ENCODE peak calls at places on chromosomes 2 and 18, in four cellular contexts. O, C, E and T are unnamed samples. For H3K79me2, the result is how much of the 10 kb centered on the place peaks cover.

GRCh38 chr2:53498210-53498609 is 269.4 kb upstream of the CHAC2 start:
- DNase-seq in O (no peak), C (no peak), E (no peak), T (no peak)

GRCh38 chr2:239831272-239831731 is 193.8 kb downstream of the NDUFA10 start:
- DNase-seq in O (peak), C (peak), E (no peak), T (peak)

GRCh38 chr18:32040936-32041335 is 22.3 kb downstream of the RNF125 start:
- DNase-seq in O (no peak), C (no peak), E (no peak), T (no peak)

GRCh38 chr2:10878268-10878915 is 33.3 kb upstream of the KCNF1 start:
- DNase-seq in O (no peak), C (no peak), E (no peak), T (no peak)

GRCh38 chr2:144533221-144533620 is 13.3 kb upstream of the ZEB2 start:
- DNase-seq in O (no peak), C (no peak), E (no peak), T (no peak)

GRCh38 chr2:139281124-139281523 is 500.9 kb upstream of the NXPH2 start:
- DNase-seq in O (no peak), C (no peak), E (no peak), T (no peak)

GRCh38 chr2:152718909-152719645 is 657 bp downstream of the ARL6IP6 start:
- DNase-seq in O (peak), C (no peak), E (peak), T (peak)

GRCh38 chr2:216768908-216769401 is 73.6 kb upstream of the IGFBP5 start:
- DNase-seq in O (no peak), C (no peak), E (no peak), T (no peak)

GRCh38 chr2:17171446-17172049 is 346.7 kb downstream of the RAD51AP2 start:
- DNase-seq in O (peak), C (peak), E (peak), T (peak)

GRCh38 chr2:190569994-190570755 is 35.7 kb upstream of the NEMP2 start:
- DNase-seq in O (no peak), C (no peak), E (no peak), T (no peak)

GRCh38 chr2:232216028-232216427 is 162.5 kb upstream of the ALPP start:
- DNase-seq in O (no peak), C (no peak), E (no peak), T (no peak)

GRCh38 chr2:157176602-157177001 is 80.9 kb upstream of the GALNT5 start:
- DNase-seq in O (no peak), C (no peak), E (no peak), T (no peak)

GRCh38 chr2:65353046-65353445 is 79.4 kb downstream of the SPRED2 start:
- DNase-seq in O (peak), C (no peak), E (no peak), T (peak)

GRCh38 chr2:179768765-179769164 is 92.6 kb downstream of the ZNF385B start:
- DNase-seq in O (no peak), C (no peak), E (peak), T (peak)

GRCh38 chr2:145597011-145597410 is 1077.1 kb upstream of the ZEB2 start:
- DNase-seq in O (no peak), C (no peak), E (no peak), T (no peak)

GRCh38 chr2:238995634-238996033 is 147.7 kb downstream of the TWIST2 start:
- DNase-seq in O (no peak), C (no peak), E (no peak), T (no peak)

GRCh38 chr2:47108638-47109372 is 46.3 kb downstream of the STPG4 start:
- DNase-seq in O (no peak), C (no peak), E (no peak), T (no peak)

GRCh38 chr2:219445220-219445631 is 10.6 kb downstream of the SPEG start:
- DNase-seq in O (no peak), C (no peak), E (no peak), T (no peak)

GRCh38 chr2:56151841-56152240 is 31.9 kb upstream of the CCDC85A start:
- DNase-seq in O (no peak), C (no peak), E (no peak), T (no peak)

GRCh38 chr2:33158482-33159003 is 211.8 kb downstream of the LTBP1 start:
- DNase-seq in O (no peak), C (no peak), E (no peak), T (no peak)

GRCh38 chr2:223068036-223068435 is 16.0 kb downstream of the KCNE4 start:
- DNase-seq in O (no peak), C (no peak), E (no peak), T (no peak)

GRCh38 chr2:148876190-148876588 is 1.2 kb downstream of the KIF5C start:
- DNase-seq in O (peak), C (peak), E (no peak), T (peak)

GRCh38 chr2:133780099-133780996 is 212.1 kb upstream of the NCKAP5 start:
- DNase-seq in O (peak), C (peak), E (peak), T (peak)

GRCh38 chr2:100178864-100179263 is 36.5 kb upstream of the AFF3 start:
- DNase-seq in O (no peak), C (no peak), E (no peak), T (no peak)

GRCh38 chr18:25010623-25011374 is 341.2 kb downstream of the ZNF521 start:
- DNase-seq in O (no peak), C (no peak), E (no peak), T (no peak)

GRCh38 chr2:226916662-226917061 is 80.8 kb downstream of the RHBDD1 start:
- DNase-seq in O (no peak), C (no peak), E (no peak), T (no peak)

DNA sequence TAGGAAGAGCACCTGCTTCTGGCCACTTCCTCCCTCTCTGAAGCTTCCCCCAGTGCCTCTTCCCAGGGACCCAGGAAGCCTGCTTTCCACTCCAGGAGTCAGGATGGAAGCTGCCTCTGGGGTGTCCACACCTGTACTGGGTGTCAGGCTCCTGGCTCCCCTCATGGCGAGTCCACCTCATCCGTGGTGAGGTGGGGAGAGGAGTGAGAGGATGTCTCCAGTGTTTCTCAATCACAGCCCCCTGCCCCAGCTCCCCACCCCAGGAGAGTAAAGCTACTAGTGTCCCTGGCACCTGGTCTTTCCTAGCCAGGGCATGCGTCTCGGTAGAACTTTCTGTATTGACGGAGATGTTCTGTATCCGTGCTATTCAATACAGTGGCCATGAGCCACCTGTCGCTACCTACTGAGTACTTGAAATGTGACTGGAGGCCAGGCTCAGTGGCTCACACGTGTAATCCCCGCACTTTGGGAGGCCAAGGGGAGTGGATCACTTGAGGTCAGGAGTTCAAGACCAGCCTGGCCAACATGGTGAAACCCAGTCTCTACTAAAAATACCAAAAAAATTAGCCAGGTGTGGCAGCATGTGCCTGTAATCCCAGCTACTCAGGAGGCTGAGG is 171.2 kb upstream of the HAAO start:
- DNase-seq in O (no peak), C (no peak), E (no peak), T (no peak)
- H2BK120ac ChIP-seq in O (no peak), C (no peak), E (no peak), T (no peak)

DNA sequence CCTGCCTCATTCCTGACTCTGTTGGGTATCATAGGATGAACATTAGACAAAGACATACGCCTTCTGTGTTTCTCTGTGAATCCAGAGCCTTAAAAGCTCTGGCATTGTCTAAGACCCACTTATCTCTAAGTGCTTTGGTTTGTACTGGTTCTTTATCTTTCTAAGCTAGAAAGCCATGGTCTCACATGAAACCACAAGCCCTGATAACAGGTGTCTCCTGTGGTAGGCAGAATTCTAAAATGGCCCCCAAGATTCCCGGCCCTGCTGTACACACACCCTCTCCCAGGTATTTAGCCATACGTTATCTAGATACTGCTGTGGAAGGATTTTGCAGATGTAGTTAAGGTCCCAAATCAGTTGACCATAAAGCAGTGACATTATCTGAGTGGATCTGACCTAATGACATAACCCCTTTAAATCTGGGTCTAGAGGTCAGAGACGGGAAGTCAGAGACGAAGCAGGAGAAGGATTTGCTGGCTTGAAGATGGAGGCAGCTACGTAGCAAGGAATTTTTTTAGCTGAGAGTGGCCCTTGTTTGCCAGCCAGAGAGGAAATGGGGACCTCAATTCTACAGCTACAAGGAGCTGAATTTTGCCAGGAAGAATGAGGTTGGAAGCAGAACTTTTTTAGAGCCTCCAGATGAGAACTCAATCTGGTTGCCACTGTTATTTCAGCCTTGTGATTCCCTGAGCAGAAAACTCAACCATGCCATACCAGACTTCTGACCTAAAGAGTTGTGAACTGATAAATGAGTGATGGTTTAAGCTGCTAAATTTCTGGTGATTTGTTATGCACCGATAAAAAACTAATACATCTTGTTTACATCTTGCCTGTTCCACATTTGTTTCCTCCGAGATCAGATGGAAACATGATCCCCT is 186.7 kb downstream of the CAMKMT start:
- DNase-seq in O (no peak), C (no peak), E (no peak), T (peak)
- H3K27ac ChIP-seq in O (no peak), C (no peak), E (peak), T (no peak)

GRCh38 chr2:70510213-70510820 is 43.3 kb downstream of the TGFA start:
- DNase-seq in O (no peak), C (no peak), E (no peak), T (no peak)

GRCh38 chr2:70509565-70509964 is 44.1 kb downstream of the TGFA start:
- DNase-seq in O (no peak), C (no peak), E (no peak), T (no peak)

GRCh38 chr2:70514612-70515055 is 39.0 kb downstream of the TGFA start:
- DNase-seq in O (no peak), C (no peak), E (no peak), T (no peak)

GRCh38 chr2:70513751-70514150 is 39.9 kb downstream of the TGFA start:
- DNase-seq in O (no peak), C (no peak), E (no peak), T (no peak)

GRCh38 chr2:70511986-70512729 is 41.5 kb downstream of the TGFA start:
- DNase-seq in O (no peak), C (peak), E (no peak), T (no peak)
- H3K79me2 ChIP-seq in O (under half), C (under half), E (under half), T (under half)

GRCh38 chr2:120934221-120934639 is 198.6 kb downstream of the GLI2 start:
- DNase-seq in O (no peak), C (no peak), E (no peak), T (no peak)
- H2BK120ac ChIP-seq in O (no peak), C (no peak), E (peak), T (no peak)

GRCh38 chr2:150621800-150622199 is 134.3 kb upstream of the RND3 start:
- DNase-seq in O (no peak), C (no peak), E (peak), T (no peak)
- H3K27ac ChIP-seq in O (no peak), C (no peak), E (no peak), T (no peak)

DNA sequence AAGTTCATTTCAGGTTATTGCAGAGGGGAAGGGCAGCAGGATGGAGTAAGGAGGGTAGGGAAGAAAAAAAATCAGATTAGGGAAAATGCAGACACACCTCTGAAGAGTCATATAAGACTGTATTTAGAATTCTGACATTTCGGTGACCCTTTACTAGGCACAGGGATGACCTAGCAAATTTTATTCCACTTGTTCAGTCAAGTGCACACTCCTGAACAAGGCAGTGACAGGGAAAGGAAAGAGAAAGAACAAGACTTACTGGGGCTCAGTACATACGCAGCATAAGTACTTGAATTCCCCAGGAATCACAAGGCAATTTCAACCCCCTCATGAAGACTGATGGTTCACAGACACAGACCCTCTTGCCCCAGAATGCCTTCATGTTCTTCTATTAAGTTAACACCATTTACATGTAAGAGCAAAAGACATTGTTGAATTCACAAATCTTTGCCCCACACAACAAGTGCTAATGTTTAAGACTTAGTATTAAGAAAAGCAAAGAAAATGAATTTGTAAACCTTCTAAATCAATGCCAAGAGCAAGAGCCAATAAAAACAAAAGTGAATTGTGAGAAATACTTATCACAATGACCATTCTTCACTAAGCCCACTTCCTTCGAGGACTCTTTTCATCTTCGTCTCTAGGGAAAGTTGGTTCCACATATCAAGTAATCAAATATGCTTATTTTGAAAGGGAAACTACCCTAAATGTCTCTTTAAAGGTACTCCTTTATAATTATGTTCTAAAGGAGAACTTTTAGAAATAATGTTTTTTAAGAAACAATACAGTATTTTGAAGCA is 47.0 kb downstream of the COBLL1 start:
- DNase-seq in O (no peak), C (no peak), E (no peak), T (no peak)
- H3K79me2 ChIP-seq in O (under half), C (under half), E (under half), T (under half)